ENCODE peak calls at places on chromosome 20, in seven cellular contexts. L is osteocyte, Q is WTC11, D is mucosa of descending colon, J is colonic mucosa, E is cardiac muscle cell, B is mammary epithelial cell. V is an unnamed sample.

GRCh38 chr20:41475507-41475906 is 108.9 kb upstream of the EMILIN3 start:
- DNase-seq in L (no peak), E (no peak), Q (no peak), B (no peak), D (no peak), J (no peak), V (no peak)

GRCh38 chr20:55375920-55376319 is 629.4 kb downstream of the CBLN4 start:
- DNase-seq in L (no peak), D (no peak), J (no peak), E (no peak), B (no peak), Q (no peak), V (no peak)

GRCh38 chr20:50029697-50030428 is 47.1 kb downstream of the SNAI1 start:
- DNase-seq in E (no peak), B (peak), L (no peak), D (no peak), Q (no peak), J (no peak), V (no peak)

GRCh38 chr20:5714261-5715041 is 35.8 kb upstream of the SHLD1 start:
- DNase-seq in D (no peak), Q (no peak), J (no peak), L (no peak), E (no peak), B (peak), V (peak)

GRCh38 chr20:10553326-10553984 is 118.3 kb downstream of the SLX4IP start:
- DNase-seq in J (peak), Q (peak), L (no peak), E (peak), B (peak), D (no peak), V (peak)

GRCh38 chr20:10793741-10794140 is 119.9 kb upstream of the JAG1 start:
- DNase-seq in Q (peak), L (no peak), J (no peak), D (no peak), B (no peak), E (no peak), V (no peak)

GRCh38 chr20:58374906-58375760 is 13.9 kb upstream of the VAPB start:
- DNase-seq in E (peak), D (no peak), B (no peak), L (no peak), Q (peak), J (no peak), V (no peak)

GRCh38 chr20:55354700-55355099 is 650.6 kb downstream of the CBLN4 start:
- DNase-seq in B (no peak), L (no peak), J (no peak), D (no peak), Q (no peak), E (peak), V (no peak)

GRCh38 chr20:63126876-63127699 is 88.8 kb downstream of the YTHDF1 start:
- DNase-seq in E (no peak), Q (peak), J (no peak), B (no peak), L (peak), D (peak), V (no peak)

GRCh38 chr20:21291026-21291425 is 12.1 kb upstream of the XRN2 start:
- DNase-seq in J (no peak), L (no peak), Q (no peak), B (peak), D (no peak), E (no peak), V (no peak)

GRCh38 chr20:51444472-51444871 is 98.0 kb downstream of the NFATC2 start:
- DNase-seq in Q (no peak), E (no peak), J (peak), D (no peak), B (no peak), L (no peak), V (no peak)

GRCh38 chr20:50285376-50286173 is 94.9 kb downstream of the CEBPB start:
- DNase-seq in Q (no peak), J (no peak), B (no peak), E (no peak), L (no peak), D (peak), V (no peak)

GRCh38 chr20:9397928-9398327 is 116.5 kb upstream of the LAMP5 start:
- DNase-seq in E (no peak), D (no peak), L (no peak), Q (no peak), J (no peak), B (no peak), V (no peak)

GRCh38 chr20:24393903-24394302 is 75.5 kb upstream of the SYNDIG1 start:
- DNase-seq in J (no peak), B (no peak), Q (no peak), L (no peak), D (no peak), E (no peak), V (no peak)

GRCh38 chr20:38835792-38836191 is 30.3 kb downstream of the PPP1R16B start:
- DNase-seq in E (no peak), D (no peak), J (no peak), B (no peak), L (no peak), Q (no peak), V (no peak)

GRCh38 chr20:41126719-41127118 is 10.6 kb upstream of the PLCG1 start:
- DNase-seq in J (no peak), D (no peak), B (no peak), L (no peak), E (no peak), Q (no peak), V (no peak)

GRCh38 chr20:19327401-19327800 is 115.0 kb downstream of the SLC24A3 start:
- DNase-seq in Q (no peak), L (no peak), E (no peak), D (no peak), B (no peak), J (no peak), V (no peak)

GRCh38 chr20:51500311-51500710 is 42.2 kb downstream of the NFATC2 start:
- DNase-seq in D (no peak), J (no peak), L (no peak), Q (no peak), E (no peak), B (peak), V (peak)

DNA sequence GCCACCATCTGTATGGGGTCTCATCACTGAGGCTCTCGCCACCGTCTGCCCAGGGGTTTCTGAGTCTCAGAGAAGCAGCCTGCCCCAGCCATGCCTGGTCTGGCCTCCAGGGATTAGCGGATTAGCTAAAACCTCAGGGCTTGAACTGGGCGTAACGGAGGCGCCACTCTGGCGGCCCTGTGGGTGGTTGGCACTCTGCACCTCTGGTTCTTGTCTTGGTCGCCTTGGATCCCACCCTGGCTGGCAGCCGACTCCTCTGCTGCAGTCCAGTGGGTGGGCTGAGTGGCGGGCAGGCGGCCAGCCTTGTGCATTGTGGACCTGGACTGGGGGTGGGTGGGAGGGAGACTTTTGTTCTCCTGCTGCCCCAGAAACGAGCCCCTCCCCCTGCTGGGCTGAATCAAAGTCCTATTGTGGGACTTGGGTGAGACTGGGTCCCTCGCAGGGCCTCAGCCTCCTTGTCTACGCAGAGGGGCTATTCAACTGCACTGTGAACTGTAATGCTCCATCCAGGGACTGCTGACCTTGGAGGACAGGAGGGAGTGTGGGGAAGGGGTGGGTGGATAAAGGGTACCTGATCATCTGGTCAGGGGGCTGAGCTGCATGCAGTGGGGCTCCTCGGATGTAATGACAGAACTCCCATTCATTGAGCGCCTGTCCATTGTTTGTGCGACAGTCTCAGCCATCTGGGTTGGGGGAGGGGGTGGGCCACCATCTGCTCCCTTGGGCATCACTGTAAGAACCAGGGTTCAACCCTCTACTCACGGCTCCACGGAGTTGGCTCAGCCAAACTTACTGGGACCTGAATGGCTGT is 23.9 kb downstream of the SUN5 start:
- DNase-seq in J (no peak), D (no peak), L (no peak), E (no peak), B (no peak), Q (no peak), V (no peak)
- TF ChIP-seq CTCF in J (no peak), D (no peak), L (no peak), E (no peak), B (no peak), Q (no peak), V (no peak)

DNA sequence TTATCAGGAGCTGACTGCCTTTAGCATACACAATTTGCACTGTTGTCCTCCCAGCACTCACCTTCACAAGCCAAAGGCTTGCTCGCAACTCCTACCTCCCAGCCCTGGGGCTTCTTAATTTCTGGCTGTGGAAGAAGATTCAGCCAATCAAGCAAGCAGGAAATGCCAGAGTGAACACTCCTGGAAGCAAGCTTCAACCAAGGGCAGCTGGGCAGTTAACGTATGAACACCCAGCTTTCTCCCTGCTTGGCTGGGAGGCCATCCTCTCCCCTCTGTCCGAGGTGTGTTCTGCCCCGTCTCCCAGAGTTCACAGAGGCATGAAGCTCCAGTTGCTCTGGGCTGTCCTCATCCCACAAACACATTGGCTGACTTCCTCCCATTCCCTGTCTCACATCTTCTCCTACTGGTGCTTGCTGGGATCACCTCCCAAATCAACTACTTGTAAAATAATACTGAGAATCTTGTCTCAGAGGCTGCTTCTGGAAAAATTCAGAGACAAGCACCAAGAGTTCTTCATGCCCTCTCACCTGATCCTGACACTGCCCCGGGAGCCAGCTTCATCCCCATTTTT is 15.3 kb upstream of the SRSF6 start:
- DNase-seq in J (no peak), L (no peak), Q (no peak), D (no peak), E (no peak), B (peak), V (no peak)
- TF ChIP-seq CTCF in J (no peak), L (no peak), Q (no peak), D (no peak), E (peak), B (peak), V (no peak)

GRCh38 chr20:33668087-33668790 is 1.5 kb downstream of the ACTL10 start:
- DNase-seq in L (no peak), J (peak), B (no peak), E (peak), Q (peak), D (peak), V (peak)
- TF ChIP-seq CTCF in L (peak), J (peak), B (peak), E (peak), Q (peak), D (peak), V (no peak)

GRCh38 chr20:47286681-47287080 is 69.8 kb downstream of the ZMYND8 start:
- DNase-seq in J (no peak), Q (no peak), D (no peak), B (no peak), E (no peak), L (no peak), V (no peak)
- TF ChIP-seq CTCF in J (no peak), Q (no peak), D (no peak), B (no peak), E (no peak), L (no peak), V (no peak)

DNA sequence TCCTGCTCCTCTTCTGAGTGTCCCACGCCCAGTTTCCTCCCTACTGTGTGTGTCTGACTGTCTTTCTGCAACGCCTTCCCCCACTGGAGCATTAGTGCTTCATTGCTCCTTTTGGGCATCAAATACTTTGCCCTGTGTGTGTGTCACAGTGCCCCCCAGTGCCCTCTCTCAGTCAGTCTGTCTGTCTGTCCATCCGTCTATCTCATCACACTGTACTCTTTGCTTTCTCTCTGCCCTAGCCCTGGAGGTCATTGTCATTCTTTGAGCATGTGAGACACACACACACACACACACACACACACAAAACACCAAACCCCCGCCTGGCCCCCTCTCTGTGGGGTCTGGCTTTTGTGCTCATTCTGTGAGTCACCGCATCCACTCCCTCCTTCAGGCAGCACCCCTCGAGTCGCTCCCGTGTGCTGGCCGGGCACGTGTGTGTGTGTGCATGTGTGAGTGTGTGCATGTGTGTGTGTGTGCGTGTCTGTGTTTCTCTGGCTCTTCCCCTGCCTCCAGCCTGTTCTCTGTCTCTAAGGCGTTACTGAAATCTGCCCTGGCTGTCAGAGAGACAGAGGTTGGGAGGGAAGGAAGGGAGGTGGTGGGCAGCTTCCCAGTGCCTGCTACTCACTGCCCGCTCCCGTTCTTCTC is 72.0 kb downstream of the SRC start:
- DNase-seq in E (no peak), Q (no peak), L (no peak), J (no peak), D (peak), B (no peak), V (no peak)
- TF ChIP-seq CTCF in E (no peak), Q (no peak), L (no peak), J (no peak), D (no peak), B (no peak), V (no peak)

GRCh38 chr20:61639200-61639599 is 387.1 kb downstream of the CDH4 start:
- DNase-seq in L (no peak), E (no peak), Q (no peak), J (no peak), B (peak), D (no peak), V (no peak)
- TF ChIP-seq CTCF in L (no peak), E (no peak), Q (no peak), J (no peak), B (peak), D (no peak), V (no peak)

GRCh38 chr20:36496707-36497669 is 44.3 kb upstream of the MYL9 start:
- DNase-seq in D (no peak), E (no peak), J (no peak), L (no peak), Q (no peak), B (no peak), V (no peak)

GRCh38 chr20:36493801-36494114 is 47.6 kb upstream of the MYL9 start:
- DNase-seq in Q (no peak), L (no peak), J (peak), D (peak), E (no peak), B (peak), V (no peak)

GRCh38 chr20:36491901-36492617 is 49.3 kb upstream of the MYL9 start:
- DNase-seq in Q (no peak), B (peak), L (no peak), E (no peak), D (peak), J (no peak), V (peak)

GRCh38 chr20:36490191-36490590 is 51.1 kb upstream of the MYL9 start:
- DNase-seq in L (no peak), D (no peak), B (no peak), Q (no peak), J (no peak), E (peak), V (no peak)

GRCh38 chr20:36493013-36493800 is 48.1 kb upstream of the MYL9 start:
- DNase-seq in J (peak), L (no peak), Q (peak), E (no peak), D (no peak), B (no peak), V (peak)
- TF ChIP-seq CTCF in J (no peak), L (peak), Q (no peak), E (peak), D (no peak), B (peak), V (no peak)

DNA sequence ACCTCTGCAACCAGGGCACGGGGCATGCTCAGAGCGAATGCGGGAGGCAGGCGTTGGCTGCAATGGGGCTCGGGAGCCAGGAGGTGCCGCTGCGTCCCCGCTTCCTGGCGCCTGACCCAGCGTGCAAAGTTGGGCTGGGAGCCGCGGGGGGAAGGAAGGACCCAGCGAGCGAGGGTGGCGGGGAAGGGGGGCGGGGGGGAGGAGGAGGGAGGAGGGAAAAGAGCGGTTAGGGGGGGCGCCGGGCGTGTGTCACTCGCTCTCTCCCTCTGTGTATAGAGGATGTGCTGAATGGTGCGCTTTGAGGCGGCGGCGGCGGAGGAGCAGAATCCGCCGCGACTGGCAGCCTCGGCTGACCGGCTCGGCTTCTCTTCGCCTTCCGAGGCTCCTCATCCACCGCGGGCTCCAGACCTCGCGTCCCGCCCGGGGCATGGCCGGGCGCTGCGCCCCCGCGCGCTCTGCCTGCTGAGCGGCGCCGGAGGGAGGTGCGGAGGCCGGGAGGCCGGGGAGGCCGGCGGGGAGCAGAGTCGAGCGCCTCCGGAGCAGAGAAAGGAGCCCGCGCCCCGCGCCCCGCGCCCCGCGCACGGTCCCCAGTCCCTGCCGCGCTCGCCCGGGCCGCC is at the start of gene PLCB1:
- DNase-seq in E (peak), B (peak), L (peak), D (peak), J (peak), Q (peak), V (peak)
- TF ChIP-seq CTCF in E (peak), B (peak), L (peak), D (peak), J (peak), Q (peak), V (peak)

GRCh38 chr20:59939879-59940128 is 301 bp downstream of the PPP1R3D start:
- DNase-seq in Q (peak), D (peak), L (no peak), J (no peak), E (no peak), B (no peak), V (no peak)

GRCh38 chr20:59939052-59939878 is 840 bp downstream of the PPP1R3D start:
- DNase-seq in J (peak), D (peak), L (no peak), Q (peak), B (no peak), E (no peak), V (no peak)

GRCh38 chr20:59938696-59939051 is 1.4 kb downstream of the PPP1R3D start:
- DNase-seq in Q (no peak), E (no peak), L (no peak), D (no peak), J (peak), B (peak), V (no peak)

GRCh38 chr20:59940956-59941294 is 736 bp downstream of the FAM217B start:
- DNase-seq in Q (no peak), D (no peak), J (no peak), E (no peak), B (no peak), L (no peak), V (no peak)

DNA sequence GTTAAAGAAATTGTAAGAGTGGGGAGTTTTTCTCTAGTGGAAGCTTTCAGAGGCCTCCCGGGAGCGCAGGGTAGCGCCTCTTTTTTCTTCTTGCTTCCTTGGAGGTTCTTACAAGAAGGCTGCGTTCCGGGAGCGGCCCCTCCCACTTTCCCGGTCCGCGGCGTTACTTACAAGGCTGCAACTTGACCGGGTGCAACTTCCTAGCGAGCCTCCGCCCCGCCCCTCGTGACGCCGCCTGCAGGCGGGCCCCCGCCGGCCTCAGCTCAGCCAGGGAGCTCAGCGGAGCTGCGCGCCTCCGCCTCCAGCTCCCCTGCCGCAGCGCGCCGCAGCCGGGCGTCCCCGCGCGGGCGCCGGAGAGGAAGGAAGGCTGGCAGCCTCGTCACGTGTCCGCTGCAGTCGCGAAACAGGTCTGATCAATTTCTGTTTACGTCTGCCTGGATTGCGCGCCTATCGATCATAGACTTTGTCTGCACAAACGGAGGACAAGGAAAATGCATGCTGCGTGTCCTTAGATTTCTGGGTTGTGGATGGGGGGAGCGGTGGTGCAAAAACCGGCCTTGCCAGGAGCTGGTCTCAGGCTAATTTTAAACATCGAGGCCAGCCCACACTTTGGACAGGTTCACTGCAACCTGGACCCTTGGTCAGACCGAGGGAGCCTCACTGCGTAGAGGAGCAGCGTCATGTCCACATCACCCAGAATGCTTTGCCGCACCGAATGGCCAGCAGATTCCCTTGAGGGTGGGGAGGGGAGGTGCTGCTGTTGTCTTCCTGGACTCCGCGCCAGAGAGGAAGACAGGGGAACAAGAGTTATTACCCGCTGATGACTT is at the start of the genes FAM217B and PPP1R3D:
- DNase-seq in J (peak), D (peak), Q (peak), L (peak), E (peak), B (peak), V (peak)
- TF ChIP-seq CTCF in J (no peak), D (peak), Q (no peak), L (peak), E (peak), B (no peak), V (no peak)

GRCh38 chr20:8361779-8362178 is 229.7 kb downstream of the PLCB1 start:
- DNase-seq in Q (no peak), E (no peak), J (no peak), L (no peak), D (no peak), B (no peak), V (no peak)

GRCh38 chr20:8363970-8364733 is 232.1 kb downstream of the PLCB1 start:
- DNase-seq in B (no peak), J (no peak), Q (no peak), D (no peak), E (no peak), L (no peak), V (no peak)

GRCh38 chr20:8360035-8360434 is 228.0 kb downstream of the PLCB1 start:
- DNase-seq in B (no peak), D (no peak), Q (no peak), L (no peak), J (no peak), E (no peak), V (no peak)

GRCh38 chr20:8362457-8362856 is 230.4 kb downstream of the PLCB1 start:
- DNase-seq in D (no peak), L (no peak), Q (no peak), J (no peak), B (no peak), E (no peak), V (no peak)

GRCh38 chr20:8361008-8361652 is 229.1 kb downstream of the PLCB1 start:
- DNase-seq in E (no peak), J (no peak), D (no peak), B (peak), L (no peak), Q (no peak), V (peak)
- TF ChIP-seq CTCF in E (peak), J (no peak), D (no peak), B (no peak), L (no peak), Q (no peak), V (no peak)